ENCODE peak calls at places on chromosomes 7 and 10, in nine cellular contexts. Y, N, X, J, U, M, O, T and K are unnamed samples.

GRCh38 chr7:8260871-8261707 is 878 bp downstream of the ICA1 start:
- DNase-seq in J (no peak), N (no peak), Y (peak; percentile 69), T (peak; percentile 66), X (peak; percentile 67), U (no peak), O (no peak), M (peak; percentile 37), K (peak; percentile 2)

GRCh38 chr10:114600067-114600466 is 58.0 kb downstream of the ABLIM1 start:
- DNase-seq in Y (no peak), N (no peak), U (no peak), O (no peak), T (no peak), X (no peak), J (no peak), M (no peak), K (no peak)

GRCh38 chr7:16785846-16786245 is 19.0 kb downstream of the AGR2 start:
- DNase-seq in X (no peak), O (no peak), Y (no peak), J (no peak), U (no peak), T (no peak), N (no peak), M (no peak), K (no peak)

GRCh38 chr10:121426307-121426706 is 171.9 kb downstream of the FGFR2 start:
- DNase-seq in J (no peak), U (no peak), Y (no peak), N (peak; percentile 52), M (no peak), T (no peak), X (no peak), O (no peak), K (no peak)

GRCh38 chr10:47087667-47088066 is 176.4 kb downstream of the PTPN20 start:
- DNase-seq in Y (no peak), M (no peak), N (no peak), J (no peak), X (no peak), O (no peak), T (no peak), U (no peak), K (no peak)

GRCh38 chr7:28758186-28758585 is 199.9 kb downstream of the TRIL start:
- DNase-seq in X (no peak), U (no peak), O (no peak), T (no peak), J (no peak), N (no peak), Y (no peak), M (no peak), K (no peak)

GRCh38 chr7:94003446-94004023 is 620 bp downstream of the BET1 start:
- DNase-seq in N (no peak), M (peak; percentile 12), T (no peak), X (peak; percentile 14), Y (no peak), U (peak; percentile 26), J (no peak), O (peak; percentile 22), K (peak; percentile 65)

GRCh38 chr7:50552139-50552538 is 13.1 kb downstream of the DDC start:
- DNase-seq in N (no peak), O (no peak), T (no peak), U (no peak), X (peak; percentile 77), M (no peak), Y (no peak), J (no peak), K (no peak)

GRCh38 chr7:14894826-14895225 is 7.7 kb downstream of the DGKB start:
- DNase-seq in O (no peak), U (no peak), N (no peak), J (no peak), M (no peak), T (no peak), X (no peak), Y (no peak), K (no peak)

GRCh38 chr7:80593869-80594587 is 44.4 kb upstream of the CD36 start:
- DNase-seq in U (no peak), J (no peak), T (no peak), Y (peak; percentile 68), O (peak; percentile 5), N (no peak), M (peak; percentile 23), X (peak; percentile 34), K (peak; percentile 59)

GRCh38 chr10:103859161-103860141 is 4.1 kb upstream of the SH3PXD2A start:
- DNase-seq in Y (no peak), N (peak; percentile 50), M (peak; percentile 67), T (no peak), U (peak; percentile 40), O (peak; percentile 74), J (no peak), X (peak; percentile 74), K (peak; percentile 82)

GRCh38 chr10:47369251-47369894 is 14.7 kb downstream of the ZNF488 start:
- DNase-seq in T (peak; percentile 27), U (no peak), O (no peak), J (no peak), X (no peak), N (no peak), Y (no peak), M (no peak), K (no peak)

GRCh38 chr7:102404005-102404861 is 8.1 kb downstream of the PRKRIP1 start:
- DNase-seq in X (no peak), M (peak; percentile 77), N (peak; percentile 35), J (no peak), T (no peak), Y (no peak), U (peak; percentile 30), O (peak; percentile 47), K (peak; percentile 62)

GRCh38 chr10:122181901-122182799 is 88.9 kb upstream of the BTBD16 start:
- DNase-seq in Y (no peak), T (no peak), N (peak; percentile 8), M (no peak), X (no peak), J (no peak), O (peak; percentile 41), U (no peak), K (peak; percentile 22)

GRCh38 chr7:98112077-98112476 is 5.4 kb downstream of the LMTK2 start:
- DNase-seq in Y (no peak), J (no peak), O (no peak), T (no peak), U (no peak), N (no peak), X (no peak), M (no peak), K (no peak)

GRCh38 chr10:23516530-23516929 is 77.7 kb downstream of the OTUD1 start:
- DNase-seq in J (no peak), X (peak; percentile 13), N (no peak), Y (no peak), T (no peak), U (peak; percentile 3), O (peak; percentile 12), M (peak; percentile 24), K (peak; percentile 54)

GRCh38 chr7:139650429-139651100 is 127.1 kb downstream of the CLEC2L start:
- DNase-seq in J (no peak), M (no peak), Y (no peak), T (no peak), U (peak; percentile 43), N (no peak), O (no peak), X (no peak), K (no peak)
- H3K27me3 ChIP-seq in J (no peaks in the 10 kb centered on the region), M (no peaks in the 10 kb centered on the region), Y (no peaks in the 10 kb centered on the region), T (no peaks in the 10 kb centered on the region), U (no peaks in the 10 kb centered on the region), N (no peaks in the 10 kb centered on the region), O (no peaks in the 10 kb centered on the region), X (no peaks in the 10 kb centered on the region), K (no peaks in the 10 kb centered on the region)

DNA sequence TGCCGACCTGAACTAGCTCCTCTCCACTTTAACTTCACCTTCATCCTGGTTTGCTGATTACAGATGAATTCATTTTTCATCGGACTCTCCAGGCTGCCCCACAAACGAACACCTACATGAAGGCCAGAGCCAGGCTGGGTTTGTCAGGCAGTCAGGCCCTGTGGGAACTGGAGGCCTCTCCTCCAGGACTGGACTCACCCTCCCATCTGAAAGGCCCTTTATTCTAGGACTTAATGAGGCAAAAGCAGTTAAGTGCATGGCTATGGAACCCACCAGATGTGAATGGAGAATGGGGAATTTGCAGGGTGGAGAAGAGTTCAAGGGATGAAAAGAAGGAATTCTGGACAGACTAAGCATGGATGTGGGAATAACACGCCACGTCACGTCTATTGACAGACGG is 170.8 kb downstream of the ARHGAP12 start:
- DNase-seq in N (no peak), U (no peak), M (no peak), O (no peak), T (no peak), X (no peak), J (no peak), Y (no peak), K (no peak)
- H3K4me1 ChIP-seq in N (peaks cover 30% of the 10 kb centered on the region), U (peaks cover 19% of the 10 kb centered on the region), M (peaks cover 17% of the 10 kb centered on the region), O (peaks cover 5% of the 10 kb centered on the region), T (peaks cover 23% of the 10 kb centered on the region), X (peaks cover 39% of the 10 kb centered on the region), J (peaks cover 38% of the 10 kb centered on the region), Y (no peaks in the 10 kb centered on the region), K (peaks cover 44% of the 10 kb centered on the region)

GRCh38 chr10:86599041-86599440 is 55.3 kb upstream of the OPN4 start:
- DNase-seq in M (no peak), X (no peak), N (no peak), U (no peak), O (no peak), T (no peak), Y (no peak), J (no peak), K (no peak)

GRCh38 chr10:86599729-86600128 is 54.6 kb upstream of the OPN4 start:
- DNase-seq in M (no peak), J (no peak), O (no peak), Y (no peak), U (no peak), N (no peak), T (no peak), X (no peak), K (no peak)

GRCh38 chr10:86597306-86597705 is 57.0 kb upstream of the OPN4 start:
- DNase-seq in N (no peak), M (no peak), U (no peak), T (no peak), J (no peak), O (no peak), Y (no peak), X (no peak), K (no peak)

GRCh38 chr10:86596266-86596665 is 58.1 kb upstream of the OPN4 start:
- DNase-seq in Y (no peak), J (no peak), X (no peak), M (peak; percentile 6), N (no peak), O (no peak), T (no peak), U (no peak), K (peak; percentile 6)

GRCh38 chr10:86598151-86598550 is 56.2 kb upstream of the OPN4 start:
- DNase-seq in J (no peak), U (peak; percentile 30), Y (no peak), N (no peak), T (no peak), O (peak; percentile 51), M (no peak), X (no peak), K (no peak)
- H3K9me3 ChIP-seq in J (no peaks in the 10 kb centered on the region), U (no peaks in the 10 kb centered on the region), Y (no peaks in the 10 kb centered on the region), N (no peaks in the 10 kb centered on the region), T (no peaks in the 10 kb centered on the region), O (no peaks in the 10 kb centered on the region), M (no peaks in the 10 kb centered on the region), X (no peaks in the 10 kb centered on the region), K (no peaks in the 10 kb centered on the region)

DNA sequence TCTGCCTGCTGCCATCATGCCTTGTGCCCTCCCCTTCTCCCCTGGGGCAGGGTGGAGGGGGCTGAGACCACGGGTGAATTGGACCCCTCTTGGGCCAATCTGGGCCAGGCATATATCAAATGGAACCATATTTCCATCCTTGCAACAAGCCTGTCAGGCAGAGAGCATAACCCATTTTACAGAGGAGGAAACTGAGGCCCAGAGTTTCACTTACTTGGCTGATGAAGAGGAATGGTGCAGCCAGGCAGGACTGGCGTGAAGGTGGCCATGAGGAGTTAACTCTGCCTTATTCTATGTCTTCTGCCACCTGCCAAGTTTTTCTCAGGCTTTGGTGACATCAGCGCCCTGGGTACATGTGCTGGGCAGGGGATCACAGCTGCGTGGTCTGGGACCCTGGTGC is 155.5 kb upstream of the PCBD1 start:
- DNase-seq in N (no peak), J (no peak), U (no peak), M (no peak), Y (no peak), X (no peak), O (no peak), T (no peak), K (no peak)
- H3K27me3 ChIP-seq in N (peaks cover 2% of the 10 kb centered on the region), J (no peaks in the 10 kb centered on the region), U (peaks cover 7% of the 10 kb centered on the region), M (no peaks in the 10 kb centered on the region), Y (no peaks in the 10 kb centered on the region), X (no peaks in the 10 kb centered on the region), O (peaks cover 50% of the 10 kb centered on the region), T (no peaks in the 10 kb centered on the region), K (peaks cover 41% of the 10 kb centered on the region)